ENCODE peak calls at places on chromosomes 6 and 20, in five cellular contexts. K is A549, C is stomach, S is upper lobe of left lung, J is suprapubic skin. L is an unnamed sample.

GRCh38 chr20:7828437-7828836 is 111.8 kb downstream of the HAO1 start:
- DNase-seq in K (no peak), C (no peak), S (no peak), J (no peak), L (no peak)

GRCh38 chr6:148723484-148723883 is 23.3 kb upstream of the UST start:
- DNase-seq in K (no peak), C (no peak), S (no peak), J (no peak), L (no peak)

GRCh38 chr20:44914924-44915323 is 5.1 kb downstream of the PABPC1L start:
- DNase-seq in K (no peak), C (no peak), S (no peak), J (no peak), L (no peak)

GRCh38 chr20:37575884-37576283 is 48.2 kb upstream of the BLCAP start:
- DNase-seq in K (no peak), C (no peak), S (no peak), J (peak), L (no peak)

GRCh38 chr6:147603392-147604081 is 95.0 kb downstream of the SAMD5 start:
- DNase-seq in K (no peak), C (no peak), S (no peak), J (no peak), L (no peak)

GRCh38 chr6:12010635-12011275 is 1.4 kb upstream of the HIVEP1 start:
- DNase-seq in K (peak), C (peak), S (peak), J (peak), L (peak)

GRCh38 chr6:12865117-12865516 is 148.6 kb downstream of the PHACTR1 start:
- DNase-seq in K (no peak), C (no peak), S (no peak), J (no peak), L (no peak)

GRCh38 chr6:81614292-81614691 is 138.2 kb downstream of the TENT5A start:
- DNase-seq in K (peak), C (peak), S (no peak), J (no peak), L (no peak)

GRCh38 chr6:100311707-100312266 is 152.9 kb downstream of the SIM1 start:
- DNase-seq in K (no peak), C (no peak), S (no peak), J (no peak), L (no peak)

DNA sequence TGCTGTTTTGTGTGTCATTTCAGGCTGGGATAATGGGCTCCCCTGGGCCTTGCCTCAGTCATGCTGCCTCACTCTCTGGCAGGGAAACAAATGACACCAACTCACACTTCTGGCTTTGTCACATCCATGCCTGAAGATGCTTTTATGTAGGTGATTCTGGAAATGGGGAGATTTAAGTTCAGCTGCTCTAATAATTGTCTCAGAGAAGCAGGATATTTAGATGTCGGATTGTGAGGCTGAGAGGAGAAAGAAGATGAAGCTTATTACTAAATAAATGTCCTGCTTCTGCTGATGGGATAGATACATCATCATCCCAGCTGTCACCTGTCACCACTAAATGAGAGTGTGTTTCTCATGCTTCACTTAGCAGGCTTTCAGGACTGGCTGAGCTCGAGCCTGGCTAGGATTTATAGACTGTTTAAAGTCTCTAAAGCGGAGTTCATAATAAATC is 480.2 kb upstream of the SPTLC3 start:
- DNase-seq in K (no peak), C (no peak), S (no peak), J (no peak), L (no peak)
- TF ChIP-seq EP300 in K (no peak), C (no peak), S (no peak), J (no peak), L (no peak)

GRCh38 chr20:19757973-19758887 is at the start of gene RIN2:
- DNase-seq in K (peak), C (peak), S (peak), J (peak), L (peak)
- TF ChIP-seq POLR2A in K (peak), C (no peak), S (no peak), J (no peak), L (no peak)

GRCh38 chr6:36676142-36677058 is 2.1 kb upstream of the CDKN1A start:
- DNase-seq in K (no peak), C (no peak), S (no peak), J (no peak), L (no peak)

GRCh38 chr6:36679043-36679821 is 718 bp downstream of the CDKN1A start:
- DNase-seq in K (peak), C (peak), S (peak), J (peak), L (peak)

GRCh38 chr6:36677753-36678487 is 594 bp upstream of the CDKN1A start:
- DNase-seq in K (no peak), C (no peak), S (no peak), J (no peak), L (no peak)

GRCh38 chr6:36677059-36677749 is 1.3 kb upstream of the CDKN1A start:
- DNase-seq in K (no peak), C (no peak), S (no peak), J (no peak), L (no peak)

GRCh38 chr6:36678488-36679042 is at the start of gene CDKN1A:
- DNase-seq in K (peak), C (peak), S (peak), J (peak), L (peak)
- TF ChIP-seq EP300 in K (peak), C (no peak), S (peak), J (no peak), L (peak)

GRCh38 chr6:63804381-63804956 is 168.9 kb downstream of the PHF3 start:
- DNase-seq in K (no peak), C (no peak), S (no peak), J (no peak), L (no peak)
- TF ChIP-seq POLR2A in K (no peak), C (no peak), S (no peak), J (no peak), L (no peak)

DNA sequence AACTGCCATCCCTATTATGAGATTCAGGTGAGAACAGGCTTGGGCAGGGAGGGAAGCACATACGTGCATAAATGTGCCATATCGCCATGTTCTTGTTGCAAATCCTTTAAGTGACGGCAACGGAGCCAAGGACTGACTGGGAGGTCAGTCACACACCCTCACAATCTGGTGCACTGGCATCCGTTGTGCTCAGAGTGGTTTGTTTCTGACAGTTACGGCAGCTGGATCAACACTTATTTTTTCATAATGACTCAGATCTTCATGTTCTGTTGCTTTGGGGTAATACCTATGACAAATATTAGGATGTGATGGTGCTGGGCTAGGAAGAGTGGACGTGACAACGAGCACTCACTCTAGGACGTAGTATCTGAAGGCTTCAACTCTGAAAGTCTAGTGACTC is 56.2 kb upstream of the PREP start:
- DNase-seq in K (no peak), C (no peak), S (no peak), J (no peak), L (no peak)
- TF ChIP-seq EP300 in K (no peak), C (no peak), S (no peak), J (no peak), L (no peak)

GRCh38 chr6:27896398-27896796 is 15.8 kb downstream of the OR2B2 start:
- DNase-seq in K (no peak), C (no peak), S (no peak), J (no peak), L (no peak)
- TF ChIP-seq POLR2A in K (no peak), C (no peak), S (no peak), J (no peak), L (no peak)

DNA sequence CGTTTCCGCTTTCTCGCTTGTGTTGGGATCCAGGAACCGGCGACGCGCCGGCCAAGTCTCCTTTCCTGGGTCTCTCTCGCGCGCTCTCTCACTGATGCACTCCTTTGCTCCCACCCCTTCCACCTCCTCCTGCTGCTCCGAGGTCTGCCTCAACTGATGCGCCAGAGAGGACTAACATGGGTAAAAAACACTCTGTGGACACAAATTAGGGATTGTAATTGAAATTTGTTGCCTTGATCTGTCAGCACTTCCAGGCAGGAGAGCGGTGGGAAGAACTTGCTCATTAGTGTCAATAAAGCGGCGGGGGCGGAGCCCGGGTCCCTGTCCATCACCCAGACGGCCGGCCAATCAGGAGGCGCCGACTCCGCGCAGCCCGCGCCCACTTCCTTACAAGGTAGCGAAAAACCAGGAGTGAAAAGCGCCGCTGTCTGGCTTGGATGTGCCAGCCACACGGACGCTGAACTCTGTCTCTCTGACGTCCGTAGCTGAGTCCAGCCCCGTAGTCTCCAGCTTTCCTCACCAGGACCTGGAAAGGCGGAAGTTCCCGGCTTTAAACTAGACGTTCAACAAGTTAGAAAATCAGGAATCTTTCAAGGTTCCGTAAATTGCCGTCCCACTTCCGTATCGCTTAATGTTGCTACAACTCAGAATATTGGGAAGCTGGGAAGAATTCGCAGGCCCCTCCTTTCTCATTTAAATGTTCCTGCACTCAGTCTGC is at the start of gene TBX18:
- DNase-seq in K (peak), C (peak), S (peak), J (peak), L (peak)
- TF ChIP-seq EP300 in K (no peak), C (no peak), S (no peak), J (no peak), L (peak)

DNA sequence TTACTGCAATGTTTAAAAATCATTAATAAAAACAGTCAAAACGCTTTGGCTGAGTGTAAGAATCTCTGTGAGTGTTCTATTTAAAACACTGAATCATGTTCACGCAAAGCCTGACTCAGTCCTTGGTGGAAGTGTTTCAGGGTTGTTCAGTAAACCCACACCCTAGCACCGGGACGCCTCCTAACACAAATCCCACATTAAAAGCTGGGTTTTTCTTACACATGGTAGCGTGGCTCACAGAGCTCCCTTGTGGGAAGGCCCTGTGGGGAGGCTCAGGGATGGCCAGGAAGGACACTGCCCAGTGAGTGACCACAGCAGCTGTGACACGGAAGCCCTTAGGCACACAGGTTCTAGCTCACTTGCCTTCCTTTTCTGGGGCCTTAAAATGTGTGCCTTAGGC is 80.2 kb downstream of the GMPR start:
- DNase-seq in K (no peak), C (no peak), S (no peak), J (no peak), L (no peak)
- TF ChIP-seq POLR2A in K (no peak), C (no peak), S (no peak), J (no peak), L (no peak)

GRCh38 chr6:4091926-4092325 is 13.0 kb upstream of the FAM217A start:
- DNase-seq in K (no peak), C (no peak), S (no peak), J (no peak), L (no peak)

GRCh38 chr6:4088684-4089083 is 9.7 kb upstream of the FAM217A start:
- DNase-seq in K (no peak), C (no peak), S (no peak), J (no peak), L (no peak)

GRCh38 chr6:4093288-4093687 is 14.4 kb upstream of the FAM217A start:
- DNase-seq in K (no peak), C (no peak), S (no peak), J (no peak), L (no peak)
- TF ChIP-seq EP300 in K (no peak), C (no peak), S (no peak), J (no peak), L (no peak)

L was measured in esophagus muscularis mucosa.